ENCODE peak calls at places on chromosomes 3 and 15, in eight cellular contexts. One of them, this sample, is unnamed.

GRCh38 chr15:55074431-55074830 is 122.3 kb downstream of the RSL24D1 start:
- DNase-seq in GM20000: no peak
- DNase-seq in A549: no peak
- DNase-seq in body of pancreas: no peak
- DNase-seq in astrocyte of the spinal cord: no peak
- DNase-seq in fibroblast of lung: no peak
- DNase-seq in kidney: no peak
- DNase-seq in CD4-positive, alpha-beta T cell: no peak
- DNase-seq in this sample: no peak

GRCh38 chr3:53788038-53788437 is 58.2 kb downstream of the CHDH start:
- DNase-seq in GM20000: no peak
- DNase-seq in A549: no peak
- DNase-seq in body of pancreas: no peak
- DNase-seq in astrocyte of the spinal cord: no peak
- DNase-seq in fibroblast of lung: no peak
- DNase-seq in kidney: no peak
- DNase-seq in CD4-positive, alpha-beta T cell: no peak
- DNase-seq in this sample: no peak

GRCh38 chr3:8441969-8442559 is 59.6 kb upstream of the LMCD1 start:
- DNase-seq in GM20000: peak
- DNase-seq in A549: peak
- DNase-seq in body of pancreas: peak
- DNase-seq in astrocyte of the spinal cord: peak
- DNase-seq in fibroblast of lung: peak
- DNase-seq in kidney: no peak
- DNase-seq in CD4-positive, alpha-beta T cell: no peak
- DNase-seq in this sample: peak

GRCh38 chr3:88002448-88002847 is 56.4 kb downstream of the CGGBP1 start:
- DNase-seq in GM20000: no peak
- DNase-seq in A549: no peak
- DNase-seq in body of pancreas: no peak
- DNase-seq in astrocyte of the spinal cord: no peak
- DNase-seq in fibroblast of lung: no peak
- DNase-seq in kidney: no peak
- DNase-seq in CD4-positive, alpha-beta T cell: no peak
- DNase-seq in this sample: peak

GRCh38 chr3:45163481-45163880 is 17.3 kb upstream of the CDCP1 start:
- DNase-seq in GM20000: peak
- DNase-seq in A549: no peak
- DNase-seq in body of pancreas: no peak
- DNase-seq in astrocyte of the spinal cord: no peak
- DNase-seq in fibroblast of lung: no peak
- DNase-seq in kidney: no peak
- DNase-seq in CD4-positive, alpha-beta T cell: no peak
- DNase-seq in this sample: no peak

GRCh38 chr3:129527262-129527661 is 1.2 kb upstream of the RHO start:
- DNase-seq in GM20000: no peak
- DNase-seq in A549: no peak
- DNase-seq in body of pancreas: no peak
- DNase-seq in astrocyte of the spinal cord: no peak
- DNase-seq in fibroblast of lung: no peak
- DNase-seq in kidney: no peak
- DNase-seq in CD4-positive, alpha-beta T cell: no peak
- DNase-seq in this sample: no peak

GRCh38 chr3:13235079-13235478 is 161.8 kb upstream of the IQSEC1 start:
- DNase-seq in GM20000: no peak
- DNase-seq in A549: no peak
- DNase-seq in body of pancreas: no peak
- DNase-seq in astrocyte of the spinal cord: no peak
- DNase-seq in fibroblast of lung: no peak
- DNase-seq in kidney: peak
- DNase-seq in CD4-positive, alpha-beta T cell: no peak
- DNase-seq in this sample: no peak

GRCh38 chr15:62625421-62626033 is 417.0 kb upstream of the TPM1 start:
- DNase-seq in GM20000: no peak
- DNase-seq in A549: no peak
- DNase-seq in body of pancreas: no peak
- DNase-seq in astrocyte of the spinal cord: no peak
- DNase-seq in fibroblast of lung: peak
- DNase-seq in kidney: no peak
- DNase-seq in CD4-positive, alpha-beta T cell: no peak
- DNase-seq in this sample: no peak

GRCh38 chr3:161108840-161109239 is 3.7 kb upstream of the B3GALNT1 start:
- DNase-seq in GM20000: no peak
- DNase-seq in A549: peak
- DNase-seq in body of pancreas: no peak
- DNase-seq in astrocyte of the spinal cord: peak
- DNase-seq in fibroblast of lung: peak
- DNase-seq in kidney: no peak
- DNase-seq in CD4-positive, alpha-beta T cell: no peak
- DNase-seq in this sample: no peak

GRCh38 chr15:57726411-57726810 is 19.9 kb downstream of the POLR2M start:
- DNase-seq in GM20000: no peak
- DNase-seq in A549: no peak
- DNase-seq in body of pancreas: no peak
- DNase-seq in astrocyte of the spinal cord: no peak
- DNase-seq in fibroblast of lung: peak
- DNase-seq in kidney: no peak
- DNase-seq in CD4-positive, alpha-beta T cell: no peak
- DNase-seq in this sample: no peak

GRCh38 chr3:179563298-179563934 is 690 bp downstream of the ACTL6A start:
- DNase-seq in GM20000: peak
- DNase-seq in A549: peak
- DNase-seq in body of pancreas: peak
- DNase-seq in astrocyte of the spinal cord: peak
- DNase-seq in fibroblast of lung: peak
- DNase-seq in kidney: peak
- DNase-seq in CD4-positive, alpha-beta T cell: peak
- DNase-seq in this sample: peak

GRCh38 chr3:170080605-170081004 is 42.8 kb downstream of the GPR160 start:
- DNase-seq in GM20000: no peak
- DNase-seq in A549: no peak
- DNase-seq in body of pancreas: no peak
- DNase-seq in astrocyte of the spinal cord: no peak
- DNase-seq in fibroblast of lung: no peak
- DNase-seq in kidney: no peak
- DNase-seq in CD4-positive, alpha-beta T cell: no peak
- DNase-seq in this sample: no peak

GRCh38 chr3:3800685-3801509 is 1.7 kb downstream of the LRRN1 start:
- DNase-seq in GM20000: no peak
- DNase-seq in A549: no peak
- DNase-seq in body of pancreas: peak
- DNase-seq in astrocyte of the spinal cord: no peak
- DNase-seq in fibroblast of lung: peak
- DNase-seq in kidney: peak
- DNase-seq in CD4-positive, alpha-beta T cell: no peak
- DNase-seq in this sample: no peak

GRCh38 chr3:120497813-120498212 is 47.0 kb upstream of the FSTL1 start:
- DNase-seq in GM20000: no peak
- DNase-seq in A549: no peak
- DNase-seq in body of pancreas: no peak
- DNase-seq in astrocyte of the spinal cord: peak
- DNase-seq in fibroblast of lung: peak
- DNase-seq in kidney: no peak
- DNase-seq in CD4-positive, alpha-beta T cell: no peak
- DNase-seq in this sample: peak

GRCh38 chr3:32274306-32274705 is 35.8 kb downstream of the CMTM8 start:
- DNase-seq in GM20000: no peak
- DNase-seq in A549: no peak
- DNase-seq in body of pancreas: no peak
- DNase-seq in astrocyte of the spinal cord: no peak
- DNase-seq in fibroblast of lung: no peak
- DNase-seq in kidney: no peak
- DNase-seq in CD4-positive, alpha-beta T cell: no peak
- DNase-seq in this sample: no peak

GRCh38 chr3:73605388-73605787 is 19.4 kb downstream of the PDZRN3 start:
- DNase-seq in GM20000: no peak
- DNase-seq in A549: no peak
- DNase-seq in body of pancreas: no peak
- DNase-seq in astrocyte of the spinal cord: peak
- DNase-seq in fibroblast of lung: peak
- DNase-seq in kidney: no peak
- DNase-seq in CD4-positive, alpha-beta T cell: no peak
- DNase-seq in this sample: peak

GRCh38 chr3:151955356-151955755 is 81.9 kb downstream of the SUCNR1 start:
- DNase-seq in GM20000: no peak
- DNase-seq in A549: no peak
- DNase-seq in body of pancreas: no peak
- DNase-seq in astrocyte of the spinal cord: no peak
- DNase-seq in fibroblast of lung: no peak
- DNase-seq in kidney: no peak
- DNase-seq in CD4-positive, alpha-beta T cell: no peak
- DNase-seq in this sample: no peak

GRCh38 chr3:197028711-197029510 is 706 bp downstream of the MELTF start:
- DNase-seq in GM20000: peak
- DNase-seq in A549: peak
- DNase-seq in body of pancreas: no peak
- DNase-seq in astrocyte of the spinal cord: no peak
- DNase-seq in fibroblast of lung: no peak
- DNase-seq in kidney: no peak
- DNase-seq in CD4-positive, alpha-beta T cell: no peak
- DNase-seq in this sample: no peak

GRCh38 chr3:116444819-116445290 is 432 bp downstream of the LSAMP start:
- DNase-seq in GM20000: no peak
- DNase-seq in A549: no peak
- DNase-seq in body of pancreas: no peak
- DNase-seq in astrocyte of the spinal cord: no peak
- DNase-seq in fibroblast of lung: peak
- DNase-seq in kidney: peak
- DNase-seq in CD4-positive, alpha-beta T cell: no peak
- DNase-seq in this sample: no peak

GRCh38 chr3:84958495-84959469 is at the start of gene CADM2:
- DNase-seq in GM20000: peak
- DNase-seq in A549: peak
- DNase-seq in body of pancreas: peak
- DNase-seq in astrocyte of the spinal cord: peak
- DNase-seq in fibroblast of lung: peak
- DNase-seq in kidney: peak
- DNase-seq in CD4-positive, alpha-beta T cell: peak
- DNase-seq in this sample: peak
- TF ChIP-seq CTCF in GM20000: no peak
- TF ChIP-seq CTCF in A549: no peak
- TF ChIP-seq CTCF in body of pancreas: no peak
- TF ChIP-seq CTCF in astrocyte of the spinal cord: peak
- TF ChIP-seq CTCF in fibroblast of lung: peak
- TF ChIP-seq CTCF in kidney: no peak
- TF ChIP-seq CTCF in CD4-positive, alpha-beta T cell: no peak
- TF ChIP-seq CTCF in this sample: peak

DNA sequence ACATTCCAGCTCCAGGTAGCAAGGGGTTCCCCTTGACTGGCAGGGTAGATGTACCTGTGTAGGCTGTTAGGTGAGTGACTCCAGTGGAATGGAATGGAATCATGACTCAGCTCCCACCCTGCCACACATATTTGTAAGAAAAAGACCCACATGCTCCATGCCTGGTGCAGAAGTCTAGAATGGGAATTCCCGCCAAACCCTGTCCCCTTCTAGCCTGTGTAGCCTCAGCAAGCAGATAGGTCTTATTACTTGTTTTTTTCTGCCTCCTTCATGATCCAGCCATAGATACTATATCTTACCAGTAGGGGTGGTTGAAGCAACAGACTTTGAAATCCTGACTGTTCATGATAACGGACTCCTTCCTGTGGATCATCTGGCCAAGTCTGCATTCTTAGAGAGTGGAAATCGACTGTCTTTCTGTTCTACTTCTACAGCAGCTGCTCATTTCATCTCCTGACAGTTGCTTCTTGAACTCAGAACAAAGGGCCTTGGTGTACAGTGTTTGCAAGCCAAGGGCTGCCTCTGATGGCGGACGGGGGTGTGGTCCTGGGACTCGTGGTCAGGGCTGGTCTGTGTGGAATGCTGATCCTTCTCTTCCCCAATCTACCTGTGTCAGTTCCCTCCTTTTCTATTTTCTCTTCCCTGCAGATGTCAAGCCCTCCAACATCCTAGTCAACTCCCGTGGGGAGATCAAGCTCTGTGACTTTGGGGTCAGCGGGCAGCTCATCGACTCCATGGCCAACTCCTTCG is 16.3 kb downstream of the SNAPC5 start:
- DNase-seq in GM20000: no peak
- DNase-seq in A549: no peak
- DNase-seq in body of pancreas: no peak
- DNase-seq in astrocyte of the spinal cord: peak
- DNase-seq in fibroblast of lung: peak
- DNase-seq in kidney: no peak
- DNase-seq in CD4-positive, alpha-beta T cell: no peak
- DNase-seq in this sample: peak
- TF ChIP-seq CTCF in GM20000: no peak
- TF ChIP-seq CTCF in A549: no peak
- TF ChIP-seq CTCF in body of pancreas: no peak
- TF ChIP-seq CTCF in astrocyte of the spinal cord: peak
- TF ChIP-seq CTCF in fibroblast of lung: no peak
- TF ChIP-seq CTCF in kidney: no peak
- TF ChIP-seq CTCF in CD4-positive, alpha-beta T cell: no peak
- TF ChIP-seq CTCF in this sample: peak

GRCh38 chr3:27826448-27826847 is 104.3 kb upstream of the EOMES start:
- DNase-seq in GM20000: no peak
- DNase-seq in A549: no peak
- DNase-seq in body of pancreas: no peak
- DNase-seq in astrocyte of the spinal cord: no peak
- DNase-seq in fibroblast of lung: no peak
- DNase-seq in kidney: no peak
- DNase-seq in CD4-positive, alpha-beta T cell: no peak
- DNase-seq in this sample: no peak

GRCh38 chr3:27824312-27825200 is 102.4 kb upstream of the EOMES start:
- DNase-seq in GM20000: no peak
- DNase-seq in A549: no peak
- DNase-seq in body of pancreas: no peak
- DNase-seq in astrocyte of the spinal cord: no peak
- DNase-seq in fibroblast of lung: no peak
- DNase-seq in kidney: no peak
- DNase-seq in CD4-positive, alpha-beta T cell: no peak
- DNase-seq in this sample: no peak

GRCh38 chr3:27827041-27827440 is 104.9 kb upstream of the EOMES start:
- DNase-seq in GM20000: no peak
- DNase-seq in A549: no peak
- DNase-seq in body of pancreas: no peak
- DNase-seq in astrocyte of the spinal cord: no peak
- DNase-seq in fibroblast of lung: no peak
- DNase-seq in kidney: no peak
- DNase-seq in CD4-positive, alpha-beta T cell: no peak
- DNase-seq in this sample: no peak
- TF ChIP-seq CTCF in GM20000: no peak
- TF ChIP-seq CTCF in A549: no peak
- TF ChIP-seq CTCF in body of pancreas: no peak
- TF ChIP-seq CTCF in astrocyte of the spinal cord: no peak
- TF ChIP-seq CTCF in fibroblast of lung: no peak
- TF ChIP-seq CTCF in kidney: no peak
- TF ChIP-seq CTCF in CD4-positive, alpha-beta T cell: no peak
- TF ChIP-seq CTCF in this sample: no peak

GRCh38 chr15:94135748-94136147 is 95.6 kb upstream of the MCTP2 start:
- DNase-seq in GM20000: no peak
- DNase-seq in A549: peak
- DNase-seq in body of pancreas: no peak
- DNase-seq in astrocyte of the spinal cord: no peak
- DNase-seq in fibroblast of lung: no peak
- DNase-seq in kidney: no peak
- DNase-seq in CD4-positive, alpha-beta T cell: no peak
- DNase-seq in this sample: no peak
- TF ChIP-seq CTCF in GM20000: no peak
- TF ChIP-seq CTCF in A549: no peak
- TF ChIP-seq CTCF in body of pancreas: no peak
- TF ChIP-seq CTCF in astrocyte of the spinal cord: peak
- TF ChIP-seq CTCF in fibroblast of lung: no peak
- TF ChIP-seq CTCF in kidney: no peak
- TF ChIP-seq CTCF in CD4-positive, alpha-beta T cell: no peak
- TF ChIP-seq CTCF in this sample: no peak

This sample was measured in choroid plexus epithelial cell.